ENCODE peak calls at places on chromosomes 7 and 10, in five cellular contexts. D is IMR-90, I is H9, E is mesendoderm, R is neuronal stem cell. J is an unnamed sample.

GRCh38 chr7:137386966-137387365 is 43.4 kb upstream of the PTN start:
- DNase-seq in E (peak), I (no peak), D (no peak), R (no peak), J (no peak)

GRCh38 chr7:80278737-80279136 is 144.1 kb downstream of the GNAI1 start:
- DNase-seq in E (no peak), R (no peak), I (no peak), D (no peak), J (peak)

GRCh38 chr10:35416628-35417625 is 80.6 kb downstream of the CCNY start:
- DNase-seq in D (peak), E (peak), R (no peak), I (no peak), J (no peak)

GRCh38 chr10:117320050-117320665 is 55.1 kb downstream of the PDZD8 start:
- DNase-seq in I (no peak), E (peak), R (peak), D (peak), J (peak)

GRCh38 chr10:119734396-119735332 is 8.8 kb downstream of the INPP5F start:
- DNase-seq in D (peak), R (no peak), E (peak), I (no peak), J (peak)

GRCh38 chr10:96448021-96448457 is 65.7 kb downstream of the TLL2 start:
- DNase-seq in D (no peak), E (no peak), R (no peak), I (no peak), J (no peak)

GRCh38 chr7:85730016-85730415 is 543.2 kb upstream of the SEMA3D start:
- DNase-seq in I (no peak), R (no peak), E (no peak), D (no peak), J (no peak)

GRCh38 chr7:48280100-48280499 is 108.8 kb downstream of the ABCA13 start:
- DNase-seq in R (no peak), E (no peak), D (peak), I (no peak), J (peak)

GRCh38 chr7:37540917-37541316 is 92.3 kb upstream of the ELMO1 start:
- DNase-seq in I (no peak), D (no peak), R (no peak), E (no peak), J (no peak)

GRCh38 chr7:130641497-130641896 is 27.1 kb downstream of the COPG2 start:
- DNase-seq in I (no peak), R (no peak), D (no peak), E (no peak), J (no peak)
- H3K4me2 ChIP-seq in I (no peak), R (no peak), D (no peak), E (no peak), J (no peak)

DNA sequence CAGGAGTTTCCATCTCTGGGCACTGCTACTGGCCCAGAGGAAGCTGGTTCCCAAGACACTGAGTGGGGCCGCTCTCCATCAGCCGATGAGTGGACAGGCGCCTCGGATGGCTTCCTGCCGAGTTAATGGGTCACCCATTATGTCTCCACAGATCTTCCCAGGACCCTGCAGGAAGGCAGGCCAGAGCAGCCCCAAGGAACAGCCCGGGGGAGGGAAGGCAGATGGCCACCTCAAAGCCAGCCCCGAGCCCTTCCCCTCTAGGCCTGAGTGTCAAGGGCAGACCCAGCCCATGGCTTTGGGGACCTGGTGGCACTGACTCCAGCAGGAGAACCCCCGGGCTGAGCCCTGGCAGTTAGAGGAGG is 3.4 kb upstream of the LFNG start:
- DNase-seq in I (no peak), R (no peak), E (no peak), D (no peak), J (no peak)
- H3K18ac ChIP-seq in I (no peak), R (peak), E (no peak), D (no peak), J (peak)

GRCh38 chr10:3907514-3907913 is 122.5 kb upstream of the KLF6 start:
- DNase-seq in R (no peak), I (no peak), E (no peak), D (peak), J (peak)
- H3K9ac ChIP-seq in R (no peak), I (no peak), E (no peak), D (peak), J (peak)

GRCh38 chr7:70153946-70154345 is 555.7 kb downstream of the AUTS2 start:
- DNase-seq in I (no peak), E (no peak), R (no peak), D (no peak), J (no peak)

GRCh38 chr7:70152313-70152712 is 554.0 kb downstream of the AUTS2 start:
- DNase-seq in D (no peak), E (no peak), I (no peak), R (no peak), J (no peak)

GRCh38 chr7:70156052-70156451 is 557.8 kb downstream of the AUTS2 start:
- DNase-seq in D (no peak), R (no peak), E (no peak), I (no peak), J (no peak)

GRCh38 chr7:70148997-70149396 is 550.7 kb downstream of the AUTS2 start:
- DNase-seq in R (no peak), I (no peak), E (no peak), D (no peak), J (no peak)

DNA sequence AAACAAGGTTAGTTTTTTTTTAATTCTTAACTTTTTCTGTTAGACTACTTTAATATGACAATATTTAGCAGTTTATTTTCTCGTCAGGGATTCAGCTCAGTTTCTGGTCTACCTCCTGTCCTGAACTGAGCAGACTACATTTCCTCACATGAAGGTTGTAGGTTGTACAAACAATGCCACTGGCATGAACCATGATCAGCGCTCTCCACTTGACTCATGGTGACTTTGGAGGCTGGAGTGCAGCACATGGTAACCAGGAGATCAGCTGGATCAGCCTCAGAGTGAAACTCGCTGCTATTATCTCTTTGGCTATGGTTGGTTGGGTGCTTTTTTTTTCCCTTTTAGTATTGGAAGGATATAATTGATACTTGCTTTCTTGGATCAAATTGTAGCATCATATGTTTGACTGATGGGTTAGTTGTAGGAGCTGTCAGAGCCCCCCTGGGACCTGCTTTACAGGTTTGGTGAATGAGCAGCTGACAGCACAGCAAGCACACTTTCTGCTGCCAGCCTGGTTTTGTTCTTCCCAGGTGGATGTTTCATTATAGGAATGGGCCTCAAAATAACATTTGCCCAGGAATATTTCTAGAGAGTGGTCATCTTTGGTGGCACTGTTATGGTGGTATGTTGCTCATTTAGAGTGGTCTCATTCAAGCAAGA is 556.4 kb downstream of the AUTS2 start:
- DNase-seq in I (no peak), E (no peak), D (no peak), R (no peak), J (no peak)
- H3K4me2 ChIP-seq in I (no peak), E (no peak), D (no peak), R (no peak), J (no peak)

DNA sequence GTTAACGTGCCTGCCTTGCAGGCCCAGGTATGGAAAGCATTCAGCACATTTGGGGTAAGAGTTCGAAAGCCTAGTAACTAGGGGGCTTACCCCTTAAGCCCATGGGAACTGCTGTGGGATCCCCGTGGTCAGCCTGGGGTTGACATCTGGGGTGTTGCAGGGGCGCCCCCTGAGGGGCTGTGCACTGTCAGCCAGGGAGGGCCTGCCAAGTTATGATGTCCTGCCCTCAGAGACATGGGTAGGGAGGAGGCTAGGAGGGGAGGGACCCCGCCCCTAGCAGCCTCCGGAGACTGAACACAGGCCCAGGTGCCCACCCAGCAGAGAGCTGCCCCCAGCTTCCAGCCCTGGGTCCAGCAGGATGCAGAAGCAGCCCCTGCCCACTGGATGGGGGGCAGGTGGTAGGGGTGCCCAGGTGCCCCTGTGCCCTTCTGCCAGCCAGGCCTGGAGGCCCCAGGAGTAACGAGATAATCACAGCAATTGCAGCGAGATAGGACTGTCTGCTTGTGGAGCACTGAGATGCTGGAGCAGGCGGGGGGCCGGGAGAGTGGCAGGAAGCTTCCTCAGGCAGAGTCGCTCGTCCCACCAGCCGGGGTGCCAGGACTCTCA is 153.3 kb downstream of the UBE2H start:
- DNase-seq in E (no peak), I (no peak), R (no peak), D (no peak), J (no peak)
- H3K18ac ChIP-seq in E (no peak), I (no peak), R (peak), D (no peak), J (no peak)

GRCh38 chr10:61633665-61634064 is 29.1 kb upstream of the CABCOCO1 start:
- DNase-seq in I (no peak), D (peak), R (no peak), E (no peak), J (no peak)
- H3K9ac ChIP-seq in I (no peak), D (no peak), R (no peak), E (no peak), J (peak)